ENCODE peak calls at places on chromosomes 5 and 9, in seven cellular contexts. D is posterior cingulate gyrus, A is AML-193, J is AG08395, Z is ureter, F is aorta, W is left ventricle myocardium inferior. L is an unnamed sample.

GRCh38 chr9:137446851-137447471 is 5.8 kb upstream of the ENTPD8 start:
- DNase-seq in W (no peak), A (no peak), Z (no peak), F (peak; percentile 52), J (peak; percentile 35), D (peak; percentile 8), L (no peak)

GRCh38 chr9:35962126-35962906 is 4.4 kb upstream of the OR2S2 start:
- DNase-seq in F (no peak), A (no peak), W (peak; percentile 45), J (peak; percentile 89), Z (no peak), D (peak; percentile 37), L (no peak)

GRCh38 chr5:178430187-178431062 is 159.8 kb downstream of the COL23A1 start:
- DNase-seq in A (no peak), Z (no peak), J (no peak), D (no peak), W (no peak), F (peak; percentile 13), L (no peak)

GRCh38 chr9:112360047-112360804 is 19.7 kb upstream of the HSDL2 start:
- DNase-seq in J (peak; percentile 38), F (no peak), Z (no peak), D (no peak), W (no peak), A (no peak), L (no peak)

GRCh38 chr9:36161187-36161586 is 8.0 kb upstream of the CCIN start:
- DNase-seq in D (no peak), W (no peak), A (no peak), Z (no peak), J (peak; percentile 55), F (no peak), L (no peak)

GRCh38 chr9:37026936-37027581 is 7.0 kb downstream of the PAX5 start:
- DNase-seq in Z (no peak), F (no peak), J (no peak), W (no peak), D (no peak), A (no peak), L (no peak)

GRCh38 chr5:18465833-18466681 is 831.8 kb downstream of the TAF11L14 start:
- DNase-seq in D (peak; percentile 38), Z (peak; percentile 50), A (peak; percentile 29), F (peak; percentile 43), J (peak; percentile 2), W (no peak), L (peak; percentile 17)

GRCh38 chr5:31408814-31409213 is 123.1 kb downstream of the DROSHA start:
- DNase-seq in F (no peak), A (no peak), D (no peak), J (peak; percentile 58), W (no peak), Z (no peak), L (no peak)